ENCODE peak calls at places on chromosome 18, in nine cellular contexts. One of them, this sample, is unnamed.

GRCh38 chr18:23634692-23635091 is 28.0 kb downstream of the ANKRD29 start:
- DNase-seq in stimulated activated naive CD8-positive, alpha-beta T cell treated with anti-CD3 and anti-CD28 coated beads, Interleukin-15, Interleukin-2, amounts not matched to agents 100 U/mL and 50 U/mL, for 24 hours: no peak
- DNase-seq in kidney epithelial cell: no peak
- DNase-seq in stimulated activated CD8-positive, alpha-beta memory T cell treated with anti-CD3 and anti-CD28 coated beads, Interleukin-15, amount 100 ng/mL, for 1 hour: no peak
- DNase-seq in ascending aorta: no peak
- DNase-seq in neuronal stem cell: no peak
- DNase-seq in Daoy: peak
- DNase-seq in T-helper 1 cell: no peak
- DNase-seq in MG63: no peak
- DNase-seq in this sample: no peak

GRCh38 chr18:78777992-78778391 is 201.6 kb upstream of the SALL3 start:
- DNase-seq in stimulated activated naive CD8-positive, alpha-beta T cell treated with anti-CD3 and anti-CD28 coated beads, Interleukin-15, Interleukin-2, amounts not matched to agents 100 U/mL and 50 U/mL, for 24 hours: no peak
- DNase-seq in kidney epithelial cell: no peak
- DNase-seq in stimulated activated CD8-positive, alpha-beta memory T cell treated with anti-CD3 and anti-CD28 coated beads, Interleukin-15, amount 100 ng/mL, for 1 hour: no peak
- DNase-seq in ascending aorta: peak
- DNase-seq in neuronal stem cell: no peak
- DNase-seq in Daoy: no peak
- DNase-seq in T-helper 1 cell: no peak
- DNase-seq in MG63: no peak
- DNase-seq in this sample: no peak

GRCh38 chr18:13447621-13448020 is 229.1 kb downstream of the LDLRAD4 start:
- DNase-seq in stimulated activated naive CD8-positive, alpha-beta T cell treated with anti-CD3 and anti-CD28 coated beads, Interleukin-15, Interleukin-2, amounts not matched to agents 100 U/mL and 50 U/mL, for 24 hours: no peak
- DNase-seq in kidney epithelial cell: peak
- DNase-seq in stimulated activated CD8-positive, alpha-beta memory T cell treated with anti-CD3 and anti-CD28 coated beads, Interleukin-15, amount 100 ng/mL, for 1 hour: no peak
- DNase-seq in ascending aorta: peak
- DNase-seq in neuronal stem cell: no peak
- DNase-seq in Daoy: peak
- DNase-seq in T-helper 1 cell: no peak
- DNase-seq in MG63: peak
- DNase-seq in this sample: no peak

GRCh38 chr18:58385472-58385871 is 243.4 kb downstream of the ALPK2 start:
- DNase-seq in stimulated activated naive CD8-positive, alpha-beta T cell treated with anti-CD3 and anti-CD28 coated beads, Interleukin-15, Interleukin-2, amounts not matched to agents 100 U/mL and 50 U/mL, for 24 hours: no peak
- DNase-seq in kidney epithelial cell: no peak
- DNase-seq in stimulated activated CD8-positive, alpha-beta memory T cell treated with anti-CD3 and anti-CD28 coated beads, Interleukin-15, amount 100 ng/mL, for 1 hour: no peak
- DNase-seq in ascending aorta: peak
- DNase-seq in neuronal stem cell: no peak
- DNase-seq in Daoy: no peak
- DNase-seq in T-helper 1 cell: no peak
- DNase-seq in MG63: no peak
- DNase-seq in this sample: no peak

GRCh38 chr18:9933865-9934264 is 20.0 kb downstream of the VAPA start:
- DNase-seq in stimulated activated naive CD8-positive, alpha-beta T cell treated with anti-CD3 and anti-CD28 coated beads, Interleukin-15, Interleukin-2, amounts not matched to agents 100 U/mL and 50 U/mL, for 24 hours: no peak
- DNase-seq in kidney epithelial cell: no peak
- DNase-seq in stimulated activated CD8-positive, alpha-beta memory T cell treated with anti-CD3 and anti-CD28 coated beads, Interleukin-15, amount 100 ng/mL, for 1 hour: no peak
- DNase-seq in ascending aorta: no peak
- DNase-seq in neuronal stem cell: no peak
- DNase-seq in Daoy: no peak
- DNase-seq in T-helper 1 cell: no peak
- DNase-seq in MG63: no peak
- DNase-seq in this sample: no peak

GRCh38 chr18:22223263-22223960 is 54.0 kb downstream of the GATA6 start:
- DNase-seq in stimulated activated naive CD8-positive, alpha-beta T cell treated with anti-CD3 and anti-CD28 coated beads, Interleukin-15, Interleukin-2, amounts not matched to agents 100 U/mL and 50 U/mL, for 24 hours: peak
- DNase-seq in kidney epithelial cell: peak
- DNase-seq in stimulated activated CD8-positive, alpha-beta memory T cell treated with anti-CD3 and anti-CD28 coated beads, Interleukin-15, amount 100 ng/mL, for 1 hour: no peak
- DNase-seq in ascending aorta: peak
- DNase-seq in neuronal stem cell: no peak
- DNase-seq in Daoy: peak
- DNase-seq in T-helper 1 cell: no peak
- DNase-seq in MG63: peak
- DNase-seq in this sample: no peak

GRCh38 chr18:51092097-51092496 is 62.1 kb downstream of the SMAD4 start:
- DNase-seq in stimulated activated naive CD8-positive, alpha-beta T cell treated with anti-CD3 and anti-CD28 coated beads, Interleukin-15, Interleukin-2, amounts not matched to agents 100 U/mL and 50 U/mL, for 24 hours: no peak
- DNase-seq in kidney epithelial cell: no peak
- DNase-seq in stimulated activated CD8-positive, alpha-beta memory T cell treated with anti-CD3 and anti-CD28 coated beads, Interleukin-15, amount 100 ng/mL, for 1 hour: no peak
- DNase-seq in ascending aorta: no peak
- DNase-seq in neuronal stem cell: no peak
- DNase-seq in Daoy: no peak
- DNase-seq in T-helper 1 cell: no peak
- DNase-seq in MG63: no peak
- DNase-seq in this sample: no peak

GRCh38 chr18:9437049-9437448 is 38.3 kb upstream of the RALBP1 start:
- DNase-seq in stimulated activated naive CD8-positive, alpha-beta T cell treated with anti-CD3 and anti-CD28 coated beads, Interleukin-15, Interleukin-2, amounts not matched to agents 100 U/mL and 50 U/mL, for 24 hours: no peak
- DNase-seq in kidney epithelial cell: no peak
- DNase-seq in stimulated activated CD8-positive, alpha-beta memory T cell treated with anti-CD3 and anti-CD28 coated beads, Interleukin-15, amount 100 ng/mL, for 1 hour: no peak
- DNase-seq in ascending aorta: no peak
- DNase-seq in neuronal stem cell: no peak
- DNase-seq in Daoy: no peak
- DNase-seq in T-helper 1 cell: no peak
- DNase-seq in MG63: peak
- DNase-seq in this sample: no peak